ENCODE peak calls at places on chromosomes 3 and 15, in nine cellular contexts. G is OCI-LY7, Q is neural progenitor cell, F is PC-3, N is GM23248, M is HCT116, T is SK-N-SH, X is hepatocyte, Z is GM23338. D is an unnamed sample.

GRCh38 chr3:134242649-134243637 is 7.7 kb downstream of the RYK start:
- DNase-seq in G (no peak), Q (no peak), F (peak; percentile 85), N (peak; percentile 95), M (peak; percentile 47), T (no peak), X (no peak), Z (peak; percentile 52), D (no peak)

GRCh38 chr15:39855400-39855799 is 64.7 kb downstream of the GPR176 start:
- DNase-seq in G (no peak), Q (no peak), F (no peak), N (peak; percentile 27), M (no peak), T (no peak), X (no peak), Z (no peak), D (no peak)

GRCh38 chr3:130548356-130548755 is 31.4 kb downstream of the COL6A6 start:
- DNase-seq in G (no peak), Q (no peak), F (no peak), N (no peak), M (no peak), T (peak; percentile 42), X (peak; percentile 24), Z (no peak), D (no peak)

GRCh38 chr3:44529927-44530326 is 25.1 kb upstream of the ZKSCAN7 start:
- DNase-seq in G (peak; percentile 20), Q (no peak), F (peak; percentile 41), N (peak; percentile 41), M (peak; percentile 10), T (no peak), X (no peak), Z (peak; percentile 44), D (peak; percentile 18)

GRCh38 chr15:38164507-38164906 is 88.1 kb upstream of the SPRED1 start:
- DNase-seq in G (no peak), Q (peak; percentile 10), F (no peak), N (no peak), M (no peak), T (no peak), X (no peak), Z (no peak), D (no peak)

GRCh38 chr3:50600141-50600753 is 11.3 kb downstream of the CISH start:
- DNase-seq in G (no peak), Q (no peak), F (no peak), N (no peak), M (no peak), T (no peak), X (no peak), Z (no peak), D (no peak)

GRCh38 chr15:20341901-20342605 is 199.5 kb downstream of the GOLGA6L6 start:
- DNase-seq in G (no peak), Q (peak; percentile 45), F (peak; percentile 2), N (no peak), M (no peak), T (no peak), X (peak; percentile 91), Z (no peak), D (peak; percentile 6)

GRCh38 chr3:119562307-119562961 is 3.0 kb upstream of the CD80 start:
- DNase-seq in G (no peak), Q (no peak), F (no peak), N (no peak), M (no peak), T (no peak), X (no peak), Z (no peak), D (peak; percentile 65)

GRCh38 chr15:44438402-44438801 is 11.0 kb downstream of the CTDSPL2 start:
- DNase-seq in G (no peak), Q (no peak), F (no peak), N (no peak), M (no peak), T (no peak), X (no peak), Z (no peak), D (no peak)

GRCh38 chr15:32936283-32936918 is 218.6 kb downstream of the GREM1 start:
- DNase-seq in G (peak; percentile 34), Q (no peak), F (peak; percentile 65), N (peak; percentile 64), M (peak; percentile 33), T (no peak), X (peak; percentile 35), Z (peak; percentile 65), D (no peak)

DNA sequence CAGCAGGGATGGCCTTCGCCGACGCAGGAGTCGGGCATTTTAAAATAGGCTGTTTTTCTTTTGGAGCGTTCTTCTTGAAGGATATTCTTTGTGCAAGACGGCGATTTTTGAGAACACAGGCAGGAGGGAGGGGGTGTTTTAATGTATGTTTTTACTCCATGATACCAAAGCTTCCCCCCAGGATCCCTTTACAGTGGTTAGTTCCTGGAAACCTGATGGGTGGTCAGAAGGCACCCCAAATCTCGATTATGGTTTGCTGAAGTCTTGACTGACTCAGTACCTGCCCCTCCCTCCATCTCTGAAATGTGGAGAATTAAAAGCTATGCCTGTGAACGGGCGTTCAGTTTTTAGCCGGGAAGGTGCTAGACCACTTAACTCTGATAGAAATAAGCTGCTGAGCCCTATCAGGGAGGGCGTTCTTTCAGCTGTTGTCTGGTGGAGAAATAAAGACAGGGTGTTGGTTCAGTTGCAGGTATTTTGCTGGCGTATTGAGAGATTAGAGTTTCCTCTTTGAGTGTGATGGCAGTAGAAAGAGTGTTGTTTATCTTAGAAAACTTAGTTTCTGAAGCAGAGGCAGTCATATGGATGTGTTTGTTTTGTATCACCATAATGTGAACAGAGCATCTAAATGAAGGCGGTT is 3.4 kb downstream of the IGF1R start:
- DNase-seq in G (no peak), Q (peak; percentile 44), F (peak; percentile 6), N (peak; percentile 53), M (no peak), T (no peak), X (peak; percentile 27), Z (no peak), D (no peak)
- TF ChIP-seq EZH2phosphoT487 in G (no peak), Q (no peak), F (no peak), N (no peak), M (no peak), T (no peak), X (no peak), Z (no peak), D (no peak)

GRCh38 chr15:98728811-98729160 is 80.4 kb downstream of the IGF1R start:
- DNase-seq in G (no peak), Q (no peak), F (no peak), N (peak; percentile 22), M (no peak), T (no peak), X (no peak), Z (no peak), D (no peak)

GRCh38 chr15:98725874-98726273 is 77.5 kb downstream of the IGF1R start:
- DNase-seq in G (no peak), Q (no peak), F (no peak), N (no peak), M (no peak), T (no peak), X (no peak), Z (no peak), D (no peak)

GRCh38 chr15:98728107-98728810 is 79.9 kb downstream of the IGF1R start:
- DNase-seq in G (no peak), Q (no peak), F (no peak), N (no peak), M (no peak), T (no peak), X (no peak), Z (no peak), D (no peak)

GRCh38 chr15:98729446-98730042 is 81.2 kb downstream of the IGF1R start:
- DNase-seq in G (no peak), Q (peak; percentile 37), F (no peak), N (peak; percentile 29), M (no peak), T (peak; percentile 56), X (no peak), Z (no peak), D (no peak)

DNA sequence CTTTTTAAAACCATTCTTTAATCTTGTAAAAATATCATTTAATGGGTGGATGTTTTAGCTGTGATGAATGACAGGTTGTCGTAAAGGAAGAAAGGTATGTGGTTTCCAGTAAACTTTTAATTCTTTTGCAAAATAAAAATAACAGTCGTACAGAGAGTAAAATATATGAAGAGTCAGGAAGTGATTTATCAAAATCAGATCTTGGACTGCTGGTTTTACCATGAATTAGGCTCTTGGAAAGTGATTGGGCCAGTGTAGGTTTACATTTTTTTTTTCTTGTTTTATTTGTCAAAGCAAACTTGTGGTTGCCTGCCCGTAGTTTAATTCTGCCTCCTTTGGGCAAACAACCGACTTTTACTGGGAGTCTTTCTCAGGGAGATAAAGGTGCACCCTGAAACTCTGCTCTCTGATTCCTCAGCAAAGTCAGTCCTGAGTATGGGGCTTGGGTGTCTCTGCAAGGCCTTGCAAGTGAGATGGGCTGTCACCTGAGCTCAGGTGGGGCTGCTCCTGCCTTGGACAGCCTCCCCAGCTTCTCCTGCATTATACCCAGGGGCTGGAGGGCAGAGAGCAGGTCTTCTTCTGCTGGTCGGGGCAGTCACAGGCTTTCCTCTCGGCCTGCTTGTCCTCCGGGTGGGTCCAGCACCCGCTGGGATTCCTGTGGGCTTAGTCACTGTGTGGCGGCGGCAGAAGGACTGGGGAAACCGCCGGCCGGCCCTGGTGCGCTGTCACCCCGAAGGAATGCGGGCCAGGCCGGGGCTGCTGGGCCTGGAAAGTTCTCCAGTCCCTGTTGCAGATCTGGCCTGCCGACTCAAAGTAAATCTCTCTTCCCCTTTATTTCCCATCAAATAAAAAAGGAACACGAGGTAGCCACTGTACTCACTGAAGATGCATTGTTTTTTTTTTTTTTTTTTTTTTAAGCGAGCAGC is 79.0 kb downstream of the IGF1R start:
- DNase-seq in G (no peak), Q (peak; percentile 75), F (peak; percentile 95), N (peak; percentile 98), M (peak; percentile 84), T (peak; percentile 44), X (peak; percentile 95), Z (peak; percentile 90), D (no peak)
- H3K4me1 ChIP-seq in G (no peaks in the 10 kb centered on the region), Q (peaks cover 46% of the 10 kb centered on the region), F (peaks cover 35% of the 10 kb centered on the region), N (peaks cover 72% of the 10 kb centered on the region), M (peaks cover 45% of the 10 kb centered on the region), T (peaks cover 74% of the 10 kb centered on the region), X (peaks cover 62% of the 10 kb centered on the region), Z (peaks cover 65% of the 10 kb centered on the region), D (no peaks in the 10 kb centered on the region)

DNA sequence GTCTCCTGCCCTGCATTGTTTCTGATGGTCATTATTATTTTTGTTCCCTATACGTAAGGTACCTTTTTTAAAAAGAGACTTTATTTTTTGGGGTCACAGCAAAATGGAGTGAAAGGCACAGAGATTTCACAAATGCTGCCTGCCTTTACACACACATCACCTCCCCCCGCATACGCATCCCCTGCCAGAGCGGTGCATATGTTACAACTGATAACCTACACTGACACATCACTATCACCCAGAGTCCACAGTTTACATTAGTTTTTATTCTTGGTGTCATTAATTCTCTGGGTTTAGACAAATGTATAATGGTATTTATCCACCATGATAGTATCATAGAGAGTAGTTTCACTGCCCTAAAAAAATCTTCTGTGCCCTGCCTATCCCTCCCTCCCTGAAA is 43.6 kb upstream of the KLF13 start:
- DNase-seq in G (no peak), Q (no peak), F (no peak), N (no peak), M (no peak), T (no peak), X (no peak), Z (no peak), D (no peak)
- TF ChIP-seq EZH2phosphoT487 in G (no peak), Q (no peak), F (no peak), N (no peak), M (no peak), T (no peak), X (no peak), Z (no peak), D (no peak)

DNA sequence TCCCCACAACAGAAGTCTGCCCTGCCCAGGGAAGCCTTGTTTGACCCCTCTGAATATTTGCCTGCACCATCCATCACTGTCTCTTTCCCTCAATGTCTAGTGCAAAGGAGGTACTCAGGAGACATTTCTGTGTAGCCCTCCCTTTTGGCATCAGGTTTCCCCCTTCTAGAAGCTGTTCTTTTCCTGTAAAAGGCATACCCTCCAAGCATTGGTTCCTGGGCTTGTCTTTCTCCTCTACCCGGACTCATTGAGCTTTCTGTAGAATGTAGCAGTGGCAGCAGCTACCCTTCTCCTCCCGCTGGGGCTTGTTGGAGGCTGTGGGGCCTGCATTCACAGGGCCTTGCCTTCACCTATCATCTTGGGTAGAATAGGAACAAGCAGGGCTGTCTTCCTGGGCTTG is 63.5 kb downstream of the CTDSPL start:
- DNase-seq in G (no peak), Q (no peak), F (no peak), N (no peak), M (no peak), T (no peak), X (no peak), Z (no peak), D (no peak)
- H3K4me1 ChIP-seq in G (no peaks in the 10 kb centered on the region), Q (peaks cover 6% of the 10 kb centered on the region), F (no peaks in the 10 kb centered on the region), N (peaks cover 34% of the 10 kb centered on the region), M (peaks cover 9% of the 10 kb centered on the region), T (peaks cover 41% of the 10 kb centered on the region), X (peaks cover 21% of the 10 kb centered on the region), Z (peaks cover 6% of the 10 kb centered on the region), D (no peaks in the 10 kb centered on the region)